ENCODE peak calls at places on chromosomes 13 and 19, in eight cellular contexts. Q, A, M, O, U, E, W and T are unnamed samples. For H3K4me1, the result is how much of the 10 kb centered on the place peaks cover.

GRCh38 chr19:47142779-47143178 is 12.1 kb downstream of the SAE1 start:
- DNase-seq in Q (no peak), A (no peak), M (no peak), O (no peak), U (no peak), E (no peak), W (no peak), T (no peak)

GRCh38 chr19:40139533-40140287 is 49.0 kb upstream of the ZNF780A start:
- DNase-seq in Q (no peak), A (peak), M (peak), O (no peak), U (no peak), E (no peak), W (no peak), T (peak)

GRCh38 chr13:94726425-94726824 is 14.1 kb upstream of the SOX21 start:
- DNase-seq in Q (no peak), A (no peak), M (no peak), O (no peak), U (no peak), E (no peak), W (no peak), T (no peak)

GRCh38 chr13:113861433-113862030 is 2.3 kb downstream of the GAS6 start:
- DNase-seq in Q (no peak), A (no peak), M (no peak), O (no peak), U (no peak), E (no peak), W (peak), T (no peak)

GRCh38 chr19:48842744-48843162 is 6.5 kb upstream of the HSD17B14 start:
- DNase-seq in Q (peak), A (peak), M (peak), O (peak), U (no peak), E (no peak), W (no peak), T (peak)

GRCh38 chr13:81302677-81303076 is 961.8 kb upstream of the SPRY2 start:
- DNase-seq in Q (no peak), A (no peak), M (no peak), O (no peak), U (no peak), E (no peak), W (no peak), T (no peak)

GRCh38 chr13:44051923-44052322 is 172.2 kb downstream of the LACC1 start:
- DNase-seq in Q (no peak), A (peak), M (peak), O (no peak), U (no peak), E (no peak), W (no peak), T (no peak)

GRCh38 chr13:72952529-72953141 is 106.2 kb upstream of the KLF5 start:
- DNase-seq in Q (no peak), A (no peak), M (no peak), O (no peak), U (no peak), E (no peak), W (no peak), T (peak)

GRCh38 chr13:46905249-46905648 is 8.4 kb upstream of the HTR2A start:
- DNase-seq in Q (no peak), A (peak), M (no peak), O (no peak), U (no peak), E (no peak), W (no peak), T (no peak)

GRCh38 chr19:51318687-51319675 is 7.5 kb downstream of the IGLON5 start:
- DNase-seq in Q (no peak), A (no peak), M (no peak), O (no peak), U (no peak), E (no peak), W (no peak), T (no peak)

GRCh38 chr19:8512115-8512967 is 1.6 kb downstream of the ZNF414 start:
- DNase-seq in Q (no peak), A (no peak), M (no peak), O (no peak), U (no peak), E (no peak), W (no peak), T (peak)

GRCh38 chr19:14028901-14029300 is 953 bp downstream of the RLN3 start:
- DNase-seq in Q (no peak), A (no peak), M (no peak), O (no peak), U (no peak), E (no peak), W (no peak), T (no peak)

GRCh38 chr19:22628401-22628800 is 5.7 kb upstream of the ZNF492 start:
- DNase-seq in Q (no peak), A (no peak), M (no peak), O (no peak), U (no peak), E (no peak), W (no peak), T (no peak)

GRCh38 chr19:51735759-51736449 is 12.1 kb upstream of the HAS1 start:
- DNase-seq in Q (peak), A (peak), M (peak), O (peak), U (peak), E (no peak), W (peak), T (no peak)

GRCh38 chr13:112444001-112444311 is 67.8 kb downstream of the SPACA7 start:
- DNase-seq in Q (no peak), A (peak), M (peak), O (no peak), U (peak), E (peak), W (peak), T (peak)

GRCh38 chr19:18879579-18880373 is 16.2 kb downstream of the CERS1 start:
- DNase-seq in Q (no peak), A (no peak), M (no peak), O (no peak), U (no peak), E (peak), W (peak), T (peak)

GRCh38 chr19:37221136-37221535 is 3.1 kb downstream of the ZNF383 start:
- DNase-seq in Q (no peak), A (no peak), M (no peak), O (no peak), U (no peak), E (no peak), W (no peak), T (no peak)

GRCh38 chr13:48580185-48580803 is 47.4 kb upstream of the RCBTB2 start:
- DNase-seq in Q (peak), A (peak), M (peak), O (peak), U (peak), E (no peak), W (no peak), T (peak)

GRCh38 chr13:113497217-113497616 is 6.7 kb upstream of the DCUN1D2 start:
- DNase-seq in Q (no peak), A (peak), M (no peak), O (no peak), U (no peak), E (no peak), W (no peak), T (no peak)

GRCh38 chr13:37306778-37307544 is 201.5 kb upstream of the CSNK1A1L start:
- DNase-seq in Q (no peak), A (peak), M (peak), O (no peak), U (no peak), E (no peak), W (no peak), T (no peak)

GRCh38 chr13:25803626-25804025 is 248.2 kb downstream of the SHISA2 start:
- DNase-seq in Q (no peak), A (no peak), M (no peak), O (no peak), U (no peak), E (no peak), W (no peak), T (no peak)

GRCh38 chr13:35784286-35784951 is 307.9 kb upstream of the MAB21L1 start:
- DNase-seq in Q (no peak), A (no peak), M (no peak), O (no peak), U (no peak), E (no peak), W (no peak), T (no peak)

GRCh38 chr19:3053218-3053621 is 9.1 kb downstream of the TLE5 start:
- DNase-seq in Q (no peak), A (no peak), M (no peak), O (no peak), U (no peak), E (no peak), W (peak), T (no peak)

GRCh38 chr19:3055741-3056453 is 6.4 kb downstream of the TLE5 start:
- DNase-seq in Q (peak), A (no peak), M (no peak), O (peak), U (no peak), E (peak), W (peak), T (peak)

GRCh38 chr19:3054265-3054971 is 7.9 kb downstream of the TLE5 start:
- DNase-seq in Q (no peak), A (no peak), M (no peak), O (no peak), U (no peak), E (no peak), W (no peak), T (no peak)

GRCh38 chr19:3054972-3055740 is 7.1 kb downstream of the TLE5 start:
- DNase-seq in Q (no peak), A (peak), M (peak), O (no peak), U (no peak), E (no peak), W (no peak), T (peak)

DNA sequence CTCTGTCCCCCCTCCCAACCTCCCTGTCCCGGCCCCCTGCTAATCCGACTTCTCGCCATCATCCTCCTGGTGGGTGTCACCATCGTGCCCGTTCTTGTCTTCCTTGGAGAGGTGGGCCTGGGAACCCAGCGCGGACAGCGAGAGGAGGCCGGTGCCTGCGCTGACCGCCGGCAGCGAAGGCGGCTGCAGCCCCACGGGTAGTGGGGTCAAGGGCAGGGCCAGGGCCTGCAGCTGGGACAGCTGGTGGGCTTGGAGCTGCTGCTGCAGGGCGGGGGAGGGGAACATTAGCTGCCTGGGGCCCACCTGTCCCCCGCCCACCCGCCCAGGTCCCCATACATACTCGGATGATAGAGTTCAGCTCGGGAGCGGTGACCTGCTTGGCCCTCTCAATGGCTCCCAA is 8.5 kb downstream of the TLE5 start:
- DNase-seq in Q (no peak), A (no peak), M (no peak), O (no peak), U (no peak), E (no peak), W (peak), T (no peak)
- H3K27ac ChIP-seq in Q (no peak), A (no peak), M (no peak), O (no peak), U (no peak), E (no peak), W (no peak), T (no peak)

DNA sequence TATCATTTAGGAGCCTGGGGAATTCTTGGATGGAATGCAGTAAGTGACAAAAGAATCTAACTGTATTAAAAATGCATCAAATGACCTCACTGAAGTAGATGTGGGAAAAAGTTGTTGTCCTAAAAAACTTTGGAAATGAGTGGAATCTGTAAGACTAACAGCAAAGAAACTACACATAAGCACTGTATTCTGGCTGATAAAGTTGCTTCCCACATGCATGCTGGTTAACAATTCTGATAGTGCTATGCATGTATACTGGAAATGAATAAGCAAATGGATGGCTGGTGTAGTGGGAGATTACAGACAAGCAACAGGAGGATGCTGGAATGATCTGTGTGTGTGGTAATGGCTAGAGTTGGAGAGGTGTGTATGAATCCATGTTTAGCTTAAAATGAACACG is 138.5 kb downstream of the FOXO1 start:
- DNase-seq in Q (no peak), A (no peak), M (no peak), O (no peak), U (no peak), E (no peak), W (no peak), T (no peak)
- H3K4me3 ChIP-seq in Q (no peak), A (no peak), M (no peak), O (no peak), U (no peak), E (no peak), W (no peak), T (no peak)

GRCh38 chr19:35115538-35115951 is at the start of gene FXYD3:
- DNase-seq in Q (no peak), A (no peak), M (no peak), O (no peak), U (no peak), E (no peak), W (no peak), T (peak)
- H3K4me1 ChIP-seq in Q (under half), A (under half), M (under half), O (under half), U (under half), E (under half), W (under half), T (under half)

GRCh38 chr13:33678906-33679657 is 138.9 kb upstream of the RFC3 start:
- DNase-seq in Q (peak), A (peak), M (peak), O (no peak), U (peak), E (peak), W (peak), T (peak)

GRCh38 chr13:33676045-33676699 is 141.8 kb upstream of the RFC3 start:
- DNase-seq in Q (no peak), A (no peak), M (no peak), O (no peak), U (no peak), E (no peak), W (no peak), T (peak)

GRCh38 chr13:33677215-33677614 is 140.7 kb upstream of the RFC3 start:
- DNase-seq in Q (no peak), A (no peak), M (no peak), O (no peak), U (no peak), E (no peak), W (no peak), T (peak)

GRCh38 chr13:33678084-33678483 is 139.9 kb upstream of the RFC3 start:
- DNase-seq in Q (no peak), A (no peak), M (no peak), O (no peak), U (no peak), E (no peak), W (no peak), T (no peak)

GRCh38 chr13:33676700-33677048 is 141.3 kb upstream of the RFC3 start:
- DNase-seq in Q (peak), A (peak), M (peak), O (peak), U (peak), E (no peak), W (peak), T (peak)
- H3K27ac ChIP-seq in Q (peak), A (no peak), M (no peak), O (peak), U (peak), E (no peak), W (peak), T (peak)